ENCODE peak calls at places on chromosomes 4 and X, in eight cellular contexts. E, F, Z, M, X, N, D and I are unnamed samples.

GRCh38 chr4:152571296-152571695 is 35.4 kb upstream of the FBXW7 start:
- DNase-seq in D (no peak), Z (no peak), M (no peak), E (no peak), X (no peak), N (no peak), F (no peak), I (no peak)

GRCh38 chrX:75655627-75656026 is 129.4 kb downstream of the MAGEE2 start:
- DNase-seq in N (no peak), X (no peak), E (no peak), M (no peak), F (no peak), D (no peak), Z (no peak), I (no peak)

GRCh38 chrX:13373807-13374187 is 53.9 kb upstream of the ATXN3L start:
- DNase-seq in N (no peak), E (no peak), F (no peak), D (no peak), X (no peak), M (peak), Z (no peak), I (no peak)

GRCh38 chr4:718460-718859 is 12.8 kb downstream of the PCGF3 start:
- DNase-seq in N (no peak), X (no peak), F (no peak), E (no peak), D (no peak), M (no peak), Z (no peak), I (no peak)

GRCh38 chr4:154024097-154024496 is 235.2 kb upstream of the SFRP2 start:
- DNase-seq in M (peak), Z (no peak), X (peak), F (no peak), E (no peak), D (no peak), N (no peak), I (peak)

GRCh38 chr4:26219206-26219605 is 101.6 kb upstream of the RBPJ start:
- DNase-seq in X (no peak), M (no peak), Z (no peak), E (no peak), D (no peak), N (no peak), F (no peak), I (no peak)

GRCh38 chr4:3412257-3413020 is 29.3 kb upstream of the HGFAC start:
- DNase-seq in Z (no peak), D (no peak), F (no peak), E (no peak), N (no peak), X (no peak), M (no peak), I (no peak)

GRCh38 chr4:5801696-5802095 is 90.7 kb downstream of the EVC start:
- DNase-seq in Z (no peak), D (no peak), X (no peak), F (no peak), E (no peak), N (no peak), M (no peak), I (no peak)

GRCh38 chrX:150086371-150086770 is 148.1 kb upstream of the EOLA2 start:
- DNase-seq in Z (no peak), F (no peak), M (no peak), N (no peak), E (no peak), X (no peak), D (no peak), I (no peak)

GRCh38 chrX:85365370-85365995 is 14.0 kb downstream of the POF1B start:
- DNase-seq in E (no peak), X (no peak), D (no peak), M (no peak), Z (no peak), F (no peak), N (no peak), I (no peak)

DNA sequence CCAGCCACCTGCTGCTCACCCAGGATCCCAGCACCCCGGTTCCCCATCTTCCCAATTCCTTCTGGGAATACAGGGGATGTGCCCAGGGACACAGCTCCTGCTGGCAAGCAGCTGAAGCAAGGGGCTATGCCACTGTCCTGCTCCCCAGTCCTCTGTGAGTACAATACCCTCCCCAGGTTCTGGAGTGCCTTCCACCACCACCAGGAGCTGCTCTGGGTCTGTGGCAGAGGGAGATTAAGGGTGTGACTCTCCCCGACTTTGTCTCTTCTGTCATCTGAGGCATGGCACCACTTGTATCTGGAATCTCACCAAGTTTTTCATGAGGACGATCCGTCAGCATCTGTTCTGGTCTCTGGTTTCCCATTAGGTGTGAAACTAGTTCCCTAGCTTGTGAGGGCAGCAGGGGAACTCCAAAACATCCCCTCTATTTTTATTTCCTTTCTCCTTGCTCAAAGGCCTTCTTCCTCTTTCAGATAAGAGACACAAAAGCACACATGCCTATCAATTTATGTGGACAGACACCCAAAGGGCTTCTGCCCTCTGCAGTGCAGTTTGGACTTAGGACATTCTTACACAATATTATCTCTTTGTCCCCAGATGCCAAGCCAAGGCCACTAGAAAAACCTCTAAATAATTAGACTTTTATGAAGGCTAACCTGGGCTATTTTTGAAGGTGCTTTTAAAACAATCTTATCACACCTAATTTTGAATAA is 26.8 kb downstream of the MGST2 start:
- DNase-seq in X (peak), D (no peak), F (no peak), E (no peak), M (no peak), Z (no peak), N (no peak), I (no peak)
- TF ChIP-seq CTCF in X (no peak), D (no peak), F (peak), E (no peak), M (peak), Z (peak), N (no peak), I (no peak)

DNA sequence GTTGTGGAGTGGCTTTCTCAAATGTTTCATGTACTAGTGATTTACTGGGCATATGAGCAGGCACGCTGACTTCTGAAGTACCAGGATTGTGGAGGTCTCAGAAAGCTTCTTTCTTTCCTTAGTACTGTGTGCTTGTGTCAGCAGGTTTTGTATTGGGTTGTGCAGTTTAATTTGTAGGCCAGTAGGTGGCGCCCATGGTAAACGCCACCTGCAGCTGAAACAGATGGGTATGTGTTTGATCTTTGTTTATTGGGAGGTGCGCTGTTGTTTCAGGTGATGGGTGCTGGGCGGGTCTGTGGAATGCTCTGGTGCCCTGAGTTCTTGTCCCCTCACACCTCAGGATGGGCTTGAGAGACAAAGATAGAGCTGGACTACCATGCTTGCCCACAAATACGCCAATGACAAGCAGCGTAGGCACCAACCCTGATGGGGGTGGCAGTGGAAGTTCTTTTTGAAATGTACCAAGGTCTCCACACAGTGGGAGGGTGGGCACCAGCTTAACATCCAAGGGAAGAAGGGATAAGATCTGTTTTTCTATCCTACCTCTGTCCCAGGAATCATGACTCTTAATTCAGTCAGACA is 141.5 kb downstream of the RPS6KA6 start:
- DNase-seq in D (peak), F (no peak), X (peak), E (no peak), N (peak), Z (no peak), M (peak), I (peak)
- TF ChIP-seq CTCF in D (peak), F (peak), X (peak), E (peak), N (peak), Z (peak), M (peak), I (peak)

DNA sequence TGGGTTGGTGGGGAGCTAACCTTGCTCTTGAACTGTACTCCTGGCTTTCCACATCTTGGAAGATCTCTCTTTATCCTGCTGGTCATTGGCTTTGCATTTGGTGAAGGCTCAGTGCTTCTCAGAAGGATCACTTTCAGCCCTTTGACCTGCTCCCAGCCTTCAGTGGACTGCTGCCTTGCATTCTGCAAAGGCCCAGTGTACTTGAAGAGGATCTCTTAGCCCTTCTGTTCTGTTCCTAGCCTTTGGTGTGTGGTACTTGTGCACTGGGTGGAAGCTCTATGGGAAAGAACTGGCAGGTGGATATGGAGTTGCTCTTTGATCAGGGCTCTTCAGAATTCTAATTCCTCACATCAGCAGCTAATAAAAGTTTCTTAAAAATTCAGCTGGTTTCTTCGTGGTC is 46.5 kb downstream of the FGF2 start:
- DNase-seq in E (no peak), D (no peak), N (no peak), X (no peak), M (no peak), F (no peak), Z (no peak), I (no peak)
- TF ChIP-seq CTCF in E (no peak), D (no peak), N (no peak), X (no peak), M (no peak), F (no peak), Z (no peak), I (no peak)

GRCh38 chrX:115311666-115312065 is 22.2 kb downstream of the LUZP4 start:
- DNase-seq in Z (no peak), F (no peak), M (no peak), E (peak), N (no peak), D (no peak), X (no peak), I (no peak)
- TF ChIP-seq CTCF in Z (no peak), F (no peak), M (no peak), E (no peak), N (no peak), D (no peak), X (no peak), I (no peak)

GRCh38 chr4:22515145-22515887 is 550 bp downstream of the ADGRA3 start:
- DNase-seq in F (no peak), E (peak), X (peak), N (peak), D (no peak), Z (peak), M (peak), I (peak)
- TF ChIP-seq CTCF in F (peak), E (no peak), X (no peak), N (no peak), D (no peak), Z (peak), M (no peak), I (no peak)